ENCODE peak calls at places on chromosomes 4 and X, in ten cellular contexts. One of them, this sample, is unnamed.

GRCh38 chr4:139555705-139556070 is 331 bp downstream of the SETD7 start:
- DNase-seq in psoas muscle: peak
- DNase-seq in mesothelial cell of epicardium: peak
- DNase-seq in right atrium auricular region: peak
- DNase-seq in H9: no peak
- DNase-seq in BJ: no peak
- DNase-seq in mucosa of descending colon: peak
- DNase-seq in CD4-positive, alpha-beta T cell: no peak
- DNase-seq in brain microvascular endothelial cell: no peak
- DNase-seq in GM20000: no peak
- DNase-seq in this sample: no peak

GRCh38 chrX:107025538-107025937 is 25.5 kb upstream of the MORC4 start:
- DNase-seq in psoas muscle: no peak
- DNase-seq in mesothelial cell of epicardium: no peak
- DNase-seq in right atrium auricular region: no peak
- DNase-seq in H9: no peak
- DNase-seq in BJ: no peak
- DNase-seq in mucosa of descending colon: no peak
- DNase-seq in CD4-positive, alpha-beta T cell: no peak
- DNase-seq in brain microvascular endothelial cell: peak
- DNase-seq in GM20000: peak
- DNase-seq in this sample: no peak

GRCh38 chr4:173505924-173506779 is 23.9 kb downstream of the HAND2 start:
- DNase-seq in psoas muscle: no peak
- DNase-seq in mesothelial cell of epicardium: no peak
- DNase-seq in right atrium auricular region: peak
- DNase-seq in H9: peak
- DNase-seq in BJ: no peak
- DNase-seq in mucosa of descending colon: peak
- DNase-seq in CD4-positive, alpha-beta T cell: no peak
- DNase-seq in brain microvascular endothelial cell: peak
- DNase-seq in GM20000: peak
- DNase-seq in this sample: peak

GRCh38 chr4:57443308-57444243 is 333.4 kb upstream of the IGFBP7 start:
- DNase-seq in psoas muscle: no peak
- DNase-seq in mesothelial cell of epicardium: no peak
- DNase-seq in right atrium auricular region: no peak
- DNase-seq in H9: no peak
- DNase-seq in BJ: no peak
- DNase-seq in mucosa of descending colon: no peak
- DNase-seq in CD4-positive, alpha-beta T cell: no peak
- DNase-seq in brain microvascular endothelial cell: no peak
- DNase-seq in GM20000: no peak
- DNase-seq in this sample: no peak

GRCh38 chrX:18119856-18120255 is 100.8 kb downstream of the BEND2 start:
- DNase-seq in psoas muscle: no peak
- DNase-seq in mesothelial cell of epicardium: no peak
- DNase-seq in right atrium auricular region: no peak
- DNase-seq in H9: no peak
- DNase-seq in BJ: no peak
- DNase-seq in mucosa of descending colon: no peak
- DNase-seq in CD4-positive, alpha-beta T cell: peak
- DNase-seq in brain microvascular endothelial cell: no peak
- DNase-seq in GM20000: no peak
- DNase-seq in this sample: no peak

GRCh38 chrX:19121898-19122640 is at the start of gene ADGRG2:
- DNase-seq in psoas muscle: no peak
- DNase-seq in mesothelial cell of epicardium: no peak
- DNase-seq in right atrium auricular region: no peak
- DNase-seq in H9: peak
- DNase-seq in BJ: no peak
- DNase-seq in mucosa of descending colon: peak
- DNase-seq in CD4-positive, alpha-beta T cell: no peak
- DNase-seq in brain microvascular endothelial cell: no peak
- DNase-seq in GM20000: peak
- DNase-seq in this sample: peak

GRCh38 chr4:132108784-132109183 is 1040.3 kb upstream of the PCDH10 start:
- DNase-seq in psoas muscle: no peak
- DNase-seq in mesothelial cell of epicardium: no peak
- DNase-seq in right atrium auricular region: no peak
- DNase-seq in H9: no peak
- DNase-seq in BJ: peak
- DNase-seq in mucosa of descending colon: no peak
- DNase-seq in CD4-positive, alpha-beta T cell: no peak
- DNase-seq in brain microvascular endothelial cell: peak
- DNase-seq in GM20000: no peak
- DNase-seq in this sample: no peak

GRCh38 chr4:79308971-79309370 is 16.9 kb downstream of the NAA11 start:
- DNase-seq in psoas muscle: no peak
- DNase-seq in mesothelial cell of epicardium: no peak
- DNase-seq in right atrium auricular region: no peak
- DNase-seq in H9: no peak
- DNase-seq in BJ: no peak
- DNase-seq in mucosa of descending colon: no peak
- DNase-seq in CD4-positive, alpha-beta T cell: no peak
- DNase-seq in brain microvascular endothelial cell: no peak
- DNase-seq in GM20000: no peak
- DNase-seq in this sample: no peak

GRCh38 chr4:102759835-102760644 is 728 bp downstream of the MANBA start:
- DNase-seq in psoas muscle: no peak
- DNase-seq in mesothelial cell of epicardium: no peak
- DNase-seq in right atrium auricular region: peak
- DNase-seq in H9: no peak
- DNase-seq in BJ: no peak
- DNase-seq in mucosa of descending colon: no peak
- DNase-seq in CD4-positive, alpha-beta T cell: no peak
- DNase-seq in brain microvascular endothelial cell: peak
- DNase-seq in GM20000: peak
- DNase-seq in this sample: no peak

GRCh38 chrX:39065051-39065871 is 264.0 kb downstream of the MID1IP1 start:
- DNase-seq in psoas muscle: no peak
- DNase-seq in mesothelial cell of epicardium: no peak
- DNase-seq in right atrium auricular region: no peak
- DNase-seq in H9: peak
- DNase-seq in BJ: no peak
- DNase-seq in mucosa of descending colon: no peak
- DNase-seq in CD4-positive, alpha-beta T cell: no peak
- DNase-seq in brain microvascular endothelial cell: no peak
- DNase-seq in GM20000: no peak
- DNase-seq in this sample: no peak

GRCh38 chr4:66750273-66750672 is 795.0 kb downstream of the CENPC start:
- DNase-seq in psoas muscle: no peak
- DNase-seq in mesothelial cell of epicardium: no peak
- DNase-seq in right atrium auricular region: no peak
- DNase-seq in H9: no peak
- DNase-seq in BJ: no peak
- DNase-seq in mucosa of descending colon: no peak
- DNase-seq in CD4-positive, alpha-beta T cell: no peak
- DNase-seq in brain microvascular endothelial cell: peak
- DNase-seq in GM20000: no peak
- DNase-seq in this sample: no peak

GRCh38 chrX:44874481-44875184 is 1.6 kb downstream of the KDM6A start:
- DNase-seq in psoas muscle: no peak
- DNase-seq in mesothelial cell of epicardium: no peak
- DNase-seq in right atrium auricular region: no peak
- DNase-seq in H9: no peak
- DNase-seq in BJ: no peak
- DNase-seq in mucosa of descending colon: no peak
- DNase-seq in CD4-positive, alpha-beta T cell: peak
- DNase-seq in brain microvascular endothelial cell: no peak
- DNase-seq in GM20000: peak
- DNase-seq in this sample: no peak

GRCh38 chr4:175671491-175671934 is 140.6 kb downstream of the GPM6A start:
- DNase-seq in psoas muscle: no peak
- DNase-seq in mesothelial cell of epicardium: no peak
- DNase-seq in right atrium auricular region: no peak
- DNase-seq in H9: peak
- DNase-seq in BJ: no peak
- DNase-seq in mucosa of descending colon: no peak
- DNase-seq in CD4-positive, alpha-beta T cell: no peak
- DNase-seq in brain microvascular endothelial cell: no peak
- DNase-seq in GM20000: no peak
- DNase-seq in this sample: no peak

GRCh38 chr4:117447925-117448324 is 362.5 kb upstream of the TRAM1L1 start:
- DNase-seq in psoas muscle: no peak
- DNase-seq in mesothelial cell of epicardium: no peak
- DNase-seq in right atrium auricular region: no peak
- DNase-seq in H9: peak
- DNase-seq in BJ: no peak
- DNase-seq in mucosa of descending colon: peak
- DNase-seq in CD4-positive, alpha-beta T cell: no peak
- DNase-seq in brain microvascular endothelial cell: no peak
- DNase-seq in GM20000: no peak
- DNase-seq in this sample: no peak
- TF ChIP-seq CTCF in psoas muscle: no peak
- TF ChIP-seq CTCF in mesothelial cell of epicardium: no peak
- TF ChIP-seq CTCF in right atrium auricular region: no peak
- TF ChIP-seq CTCF in H9: peak
- TF ChIP-seq CTCF in BJ: no peak
- TF ChIP-seq CTCF in mucosa of descending colon: no peak
- TF ChIP-seq CTCF in CD4-positive, alpha-beta T cell: no peak
- TF ChIP-seq CTCF in brain microvascular endothelial cell: peak
- TF ChIP-seq CTCF in GM20000: peak
- TF ChIP-seq CTCF in this sample: no peak

DNA sequence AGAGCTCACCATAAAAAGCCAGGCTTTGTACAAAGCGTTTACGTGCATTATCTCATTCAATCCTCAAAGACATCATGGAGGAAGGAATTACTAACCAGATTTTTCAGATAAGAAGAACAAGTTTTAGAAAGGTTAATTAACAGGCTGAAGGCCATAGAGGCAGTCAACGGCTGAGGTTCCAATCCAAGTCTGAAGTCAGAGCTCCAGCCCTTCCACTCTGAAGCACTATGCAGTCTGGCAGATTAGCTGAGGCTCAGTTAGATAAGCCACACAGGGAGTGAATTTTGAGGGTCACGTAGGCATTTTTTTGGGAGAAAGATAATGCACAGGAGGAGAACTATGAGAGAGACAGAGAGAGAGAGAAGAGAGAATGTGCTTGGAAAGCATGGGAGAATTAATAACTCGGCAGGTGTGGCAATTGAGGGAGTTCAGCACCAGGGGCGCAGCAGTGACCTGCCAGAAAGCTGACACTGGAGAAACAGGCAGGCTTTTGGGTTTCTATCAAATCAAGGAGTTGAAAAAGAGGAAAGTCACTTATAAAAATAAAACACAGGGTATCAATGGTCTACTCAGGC is 116.5 kb upstream of the NAP1L5 start:
- DNase-seq in psoas muscle: no peak
- DNase-seq in mesothelial cell of epicardium: no peak
- DNase-seq in right atrium auricular region: no peak
- DNase-seq in H9: no peak
- DNase-seq in BJ: no peak
- DNase-seq in mucosa of descending colon: no peak
- DNase-seq in CD4-positive, alpha-beta T cell: no peak
- DNase-seq in brain microvascular endothelial cell: no peak
- DNase-seq in GM20000: no peak
- DNase-seq in this sample: no peak
- TF ChIP-seq CTCF in psoas muscle: no peak
- TF ChIP-seq CTCF in mesothelial cell of epicardium: no peak
- TF ChIP-seq CTCF in right atrium auricular region: peak
- TF ChIP-seq CTCF in H9: peak
- TF ChIP-seq CTCF in BJ: no peak
- TF ChIP-seq CTCF in mucosa of descending colon: no peak
- TF ChIP-seq CTCF in CD4-positive, alpha-beta T cell: no peak
- TF ChIP-seq CTCF in brain microvascular endothelial cell: no peak
- TF ChIP-seq CTCF in GM20000: no peak
- TF ChIP-seq CTCF in this sample: no peak

GRCh38 chr4:184286346-184286745 is 68.7 kb upstream of the ENPP6 start:
- DNase-seq in psoas muscle: no peak
- DNase-seq in mesothelial cell of epicardium: no peak
- DNase-seq in right atrium auricular region: no peak
- DNase-seq in H9: no peak
- DNase-seq in BJ: no peak
- DNase-seq in mucosa of descending colon: no peak
- DNase-seq in CD4-positive, alpha-beta T cell: no peak
- DNase-seq in brain microvascular endothelial cell: no peak
- DNase-seq in GM20000: no peak
- DNase-seq in this sample: no peak

GRCh38 chr4:184284336-184284690 is 66.6 kb upstream of the ENPP6 start:
- DNase-seq in psoas muscle: no peak
- DNase-seq in mesothelial cell of epicardium: no peak
- DNase-seq in right atrium auricular region: peak
- DNase-seq in H9: no peak
- DNase-seq in BJ: no peak
- DNase-seq in mucosa of descending colon: no peak
- DNase-seq in CD4-positive, alpha-beta T cell: no peak
- DNase-seq in brain microvascular endothelial cell: no peak
- DNase-seq in GM20000: no peak
- DNase-seq in this sample: no peak

GRCh38 chr4:184283659-184284335 is 66.1 kb upstream of the ENPP6 start:
- DNase-seq in psoas muscle: no peak
- DNase-seq in mesothelial cell of epicardium: no peak
- DNase-seq in right atrium auricular region: peak
- DNase-seq in H9: no peak
- DNase-seq in BJ: no peak
- DNase-seq in mucosa of descending colon: peak
- DNase-seq in CD4-positive, alpha-beta T cell: no peak
- DNase-seq in brain microvascular endothelial cell: no peak
- DNase-seq in GM20000: no peak
- DNase-seq in this sample: no peak

GRCh38 chr4:184282895-184283654 is 65.4 kb upstream of the ENPP6 start:
- DNase-seq in psoas muscle: no peak
- DNase-seq in mesothelial cell of epicardium: no peak
- DNase-seq in right atrium auricular region: peak
- DNase-seq in H9: no peak
- DNase-seq in BJ: no peak
- DNase-seq in mucosa of descending colon: no peak
- DNase-seq in CD4-positive, alpha-beta T cell: no peak
- DNase-seq in brain microvascular endothelial cell: no peak
- DNase-seq in GM20000: peak
- DNase-seq in this sample: no peak

DNA sequence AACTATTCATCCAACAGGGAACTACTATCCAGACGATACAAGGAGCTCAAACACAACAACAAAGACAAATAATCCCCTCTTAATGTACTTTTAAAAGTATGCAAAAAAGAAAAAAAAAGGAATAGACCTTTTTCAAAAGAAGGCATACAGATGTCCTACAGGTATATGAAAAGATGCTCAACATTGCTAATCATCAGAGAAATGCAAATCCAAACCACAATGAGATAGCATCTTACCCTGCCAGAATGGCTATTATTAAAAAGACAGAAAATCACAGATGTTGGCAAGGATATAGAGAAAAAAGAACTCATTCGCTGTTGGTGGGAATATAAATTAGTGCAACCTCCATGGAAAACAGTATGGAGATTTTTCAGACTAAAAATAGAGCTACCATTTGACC is 67.1 kb upstream of the ENPP6 start:
- DNase-seq in psoas muscle: no peak
- DNase-seq in mesothelial cell of epicardium: no peak
- DNase-seq in right atrium auricular region: no peak
- DNase-seq in H9: no peak
- DNase-seq in BJ: no peak
- DNase-seq in mucosa of descending colon: no peak
- DNase-seq in CD4-positive, alpha-beta T cell: no peak
- DNase-seq in brain microvascular endothelial cell: no peak
- DNase-seq in GM20000: no peak
- DNase-seq in this sample: no peak
- TF ChIP-seq CTCF in psoas muscle: no peak
- TF ChIP-seq CTCF in mesothelial cell of epicardium: no peak
- TF ChIP-seq CTCF in right atrium auricular region: no peak
- TF ChIP-seq CTCF in H9: no peak
- TF ChIP-seq CTCF in BJ: no peak
- TF ChIP-seq CTCF in mucosa of descending colon: no peak
- TF ChIP-seq CTCF in CD4-positive, alpha-beta T cell: no peak
- TF ChIP-seq CTCF in brain microvascular endothelial cell: no peak
- TF ChIP-seq CTCF in GM20000: no peak
- TF ChIP-seq CTCF in this sample: no peak

GRCh38 chr4:28759064-28759463 is 1898.4 kb downstream of the STIM2 start:
- DNase-seq in psoas muscle: no peak
- DNase-seq in mesothelial cell of epicardium: no peak
- DNase-seq in right atrium auricular region: no peak
- DNase-seq in H9: no peak
- DNase-seq in BJ: no peak
- DNase-seq in mucosa of descending colon: no peak
- DNase-seq in CD4-positive, alpha-beta T cell: no peak
- DNase-seq in brain microvascular endothelial cell: peak
- DNase-seq in GM20000: no peak
- DNase-seq in this sample: no peak
- TF ChIP-seq CTCF in psoas muscle: no peak
- TF ChIP-seq CTCF in mesothelial cell of epicardium: no peak
- TF ChIP-seq CTCF in right atrium auricular region: no peak
- TF ChIP-seq CTCF in H9: no peak
- TF ChIP-seq CTCF in BJ: no peak
- TF ChIP-seq CTCF in mucosa of descending colon: no peak
- TF ChIP-seq CTCF in CD4-positive, alpha-beta T cell: no peak
- TF ChIP-seq CTCF in brain microvascular endothelial cell: no peak
- TF ChIP-seq CTCF in GM20000: no peak
- TF ChIP-seq CTCF in this sample: no peak